ENCODE peak calls at places on chromosomes 16 and 17, in four cellular contexts. U is lower lobe of right lung, I is fibroblast of lung, R is A549. O is an unnamed sample.
A peak's percentile ranks its signal among the peaks of the same experiment; 100 is the strongest.

GRCh38 chr17:12024332-12024731 is 3.7 kb downstream of the MAP2K4 start:
- DNase-seq in U (no peak), I (peak; percentile 18), R (peak; percentile 77), O (no peak)

GRCh38 chr17:73007447-73007846 is 85.0 kb downstream of the SLC39A11 start:
- DNase-seq in U (no peak), I (peak; percentile 67), R (no peak), O (no peak)

GRCh38 chr17:28524476-28525415 is 18.6 kb downstream of the FOXN1 start:
- DNase-seq in U (peak; percentile 84), I (peak; percentile 53), R (peak; percentile 70), O (no peak)

GRCh38 chr17:81984773-81985410 is 7.5 kb downstream of the ASPSCR1 start:
- DNase-seq in U (no peak), I (no peak), R (no peak), O (no peak)

GRCh38 chr16:68229431-68230175 is 6.3 kb downstream of the ESRP2 start:
- DNase-seq in U (no peak), I (peak; percentile 75), R (peak; percentile 55), O (peak; percentile 67)

GRCh38 chr17:49691086-49691676 is 13.3 kb upstream of the SPOP start:
- DNase-seq in U (no peak), I (no peak), R (no peak), O (no peak)

GRCh38 chr16:72989203-72989991 is 58.5 kb downstream of the ZFHX3 start:
- DNase-seq in U (no peak), I (peak; percentile 93), R (no peak), O (no peak)

GRCh38 chr16:86577314-86577971 is 906 bp upstream of the FOXL1 start:
- DNase-seq in U (no peak), I (peak; percentile 93), R (no peak), O (no peak)

GRCh38 chr17:14745541-14745940 is 444.7 kb downstream of the HS3ST3B1 start:
- DNase-seq in U (no peak), I (peak; percentile 27), R (no peak), O (no peak)

GRCh38 chr17:65139045-65139764 is 2.0 kb downstream of the RGS9 start:
- DNase-seq in U (no peak), I (no peak), R (no peak), O (no peak)

GRCh38 chr17:9472541-9472940 is 103.1 kb downstream of the STX8 start:
- DNase-seq in U (no peak), I (peak; percentile 58), R (no peak), O (no peak)

DNA sequence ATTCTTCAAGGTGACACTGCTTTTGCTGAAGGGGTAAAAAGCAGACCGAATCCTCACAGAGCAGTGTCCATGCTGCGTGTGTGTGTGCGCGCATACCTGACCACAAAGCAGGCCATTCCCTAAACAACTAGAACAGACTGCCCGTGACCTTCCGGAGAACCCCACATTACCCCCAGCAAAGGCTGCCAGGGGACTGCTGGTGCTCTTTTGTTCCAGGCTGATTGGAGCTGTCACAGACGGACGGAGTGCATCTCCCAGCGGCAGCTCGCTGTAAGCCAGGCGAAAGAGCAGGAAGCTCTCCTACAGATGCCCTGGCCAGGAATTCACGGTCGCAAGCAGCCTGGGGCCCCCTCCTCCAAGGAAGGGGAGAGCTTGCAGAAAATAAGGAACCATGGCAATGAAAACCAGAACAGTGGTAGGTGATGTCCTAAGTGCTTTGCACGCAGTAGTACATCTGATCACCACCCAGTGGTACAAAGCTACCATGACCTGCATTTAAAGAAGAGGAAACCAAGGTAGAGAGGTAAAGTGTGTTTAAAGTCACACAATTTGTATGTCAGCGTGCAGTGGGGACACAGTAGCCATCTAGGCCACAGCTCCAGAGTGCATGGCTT is 153.4 kb upstream of the DYNLRB2 start:
- DNase-seq in U (no peak), I (no peak), R (no peak), O (no peak)
- TF ChIP-seq CTCF in U (no peak), I (no peak), R (no peak), O (no peak)

DNA sequence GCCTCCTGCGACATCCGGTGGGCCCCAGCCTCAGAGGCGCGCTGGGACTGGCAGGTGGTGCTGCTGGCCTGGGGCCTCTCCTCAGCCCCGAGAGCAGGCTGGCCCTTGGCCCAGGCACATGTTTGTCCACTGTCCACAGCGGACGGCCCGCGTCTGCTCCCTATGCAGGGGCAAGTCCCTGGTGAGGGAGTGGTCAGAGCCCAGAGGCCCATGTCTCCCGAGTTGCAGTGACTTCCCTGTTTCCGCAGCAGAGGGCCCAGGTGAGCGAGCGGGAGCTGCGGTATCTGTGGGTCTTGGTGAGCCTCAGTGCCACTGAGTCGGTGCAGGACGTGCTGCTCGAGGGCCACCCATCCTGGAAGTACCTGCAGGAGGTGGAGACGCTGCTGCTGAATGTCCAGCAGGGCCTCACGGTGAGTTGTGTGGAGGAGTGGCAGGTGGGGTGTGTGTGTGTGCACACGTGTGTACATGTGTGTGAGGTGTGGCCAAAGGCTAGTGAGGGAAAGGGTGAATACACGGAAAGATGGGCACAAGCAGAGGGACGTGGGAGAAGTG is 10.4 kb downstream of the IL34 start:
- DNase-seq in U (peak; percentile 50), I (no peak), R (no peak), O (no peak)
- TF ChIP-seq CTCF in U (no peak), I (no peak), R (no peak), O (no peak)

GRCh38 chr16:81403601-81404391 is 40.8 kb upstream of the CMIP start:
- DNase-seq in U (peak; percentile 93), I (peak; percentile 60), R (peak; percentile 92), O (peak; percentile 88)
- TF ChIP-seq CTCF in U (peak; percentile 98), I (peak; percentile 83), R (peak; percentile 89), O (peak; percentile 91)

DNA sequence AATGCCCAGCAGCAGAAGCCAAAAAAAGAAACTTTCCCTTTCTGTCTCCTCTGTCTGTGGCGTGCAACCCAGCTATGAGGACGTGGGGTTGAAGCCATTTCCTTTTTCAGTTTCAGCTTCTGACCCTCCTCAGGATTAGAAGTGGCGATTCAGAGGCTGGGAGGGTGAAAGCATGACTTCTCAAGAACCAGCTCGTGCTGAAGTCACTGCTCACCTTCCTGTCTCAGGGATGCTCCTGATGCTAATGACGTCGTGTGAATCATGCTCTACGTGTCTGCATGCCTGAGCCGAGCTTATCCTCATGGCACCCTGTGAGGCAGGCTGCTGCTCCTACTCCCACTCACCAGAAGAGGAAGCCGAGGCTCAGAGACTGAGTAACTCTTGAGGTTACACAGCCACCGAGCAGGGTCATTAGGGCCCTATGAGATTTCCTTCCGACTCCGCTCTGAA is 5.7 kb upstream of the LPO start:
- DNase-seq in U (peak; percentile 67), I (peak; percentile 12), R (peak; percentile 44), O (peak; percentile 74)
- TF ChIP-seq CTCF in U (no peak), I (no peak), R (no peak), O (no peak)

DNA sequence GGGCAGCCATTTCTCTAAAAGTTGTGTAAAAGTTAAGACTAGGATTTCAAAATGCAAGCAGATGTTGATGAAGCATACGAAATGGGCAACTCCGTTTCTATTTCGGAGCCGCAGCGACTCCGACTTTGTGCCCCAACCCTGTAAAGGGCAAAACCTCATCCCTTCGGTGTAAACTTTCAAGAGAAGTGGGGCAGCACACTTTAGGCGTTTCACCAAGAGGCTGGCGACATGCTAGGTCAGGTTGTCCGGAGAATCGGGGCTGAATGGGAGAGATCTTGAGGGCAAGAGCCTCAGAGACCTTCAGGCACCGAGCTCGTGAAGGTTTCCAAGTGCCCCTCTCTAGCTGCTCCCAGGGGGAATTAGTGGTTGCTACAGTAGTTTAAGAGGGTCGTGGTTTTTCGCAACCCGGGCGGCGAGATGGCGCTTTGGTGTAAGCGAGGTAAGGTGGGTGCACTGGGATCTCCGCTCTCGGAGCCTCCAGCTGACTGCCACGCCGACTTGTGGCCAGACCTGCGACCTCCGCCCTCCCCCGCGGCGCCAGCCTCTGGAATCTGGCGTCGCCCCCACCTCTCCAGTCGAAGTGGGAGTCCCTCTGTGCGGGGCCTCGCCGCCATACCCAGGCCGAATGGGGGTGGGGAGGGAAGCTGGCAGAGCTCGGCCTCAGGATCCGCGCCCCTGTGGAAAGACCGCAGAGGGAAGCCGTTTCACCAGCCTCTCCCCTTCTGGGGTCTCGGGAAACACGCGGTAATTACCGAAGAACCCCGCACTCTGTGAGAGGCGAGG is 979 bp upstream of the HEXIM2 start:
- DNase-seq in U (peak; percentile 81), I (peak; percentile 69), R (peak; percentile 85), O (no peak)
- TF ChIP-seq CTCF in U (no peak), I (peak; percentile 7), R (peak; percentile 22), O (peak; percentile 4)

GRCh38 chr17:2092253-2092652 is 37.4 kb downstream of the HIC1 start:
- DNase-seq in U (no peak), I (no peak), R (no peak), O (no peak)

GRCh38 chr17:2093349-2093748 is 38.4 kb downstream of the HIC1 start:
- DNase-seq in U (peak; percentile 86), I (no peak), R (no peak), O (no peak)

GRCh38 chr17:2089021-2089422 is 34.1 kb downstream of the HIC1 start:
- DNase-seq in U (no peak), I (peak; percentile 62), R (no peak), O (no peak)

GRCh38 chr17:2090210-2090641 is 35.3 kb downstream of the HIC1 start:
- DNase-seq in U (no peak), I (no peak), R (no peak), O (no peak)

DNA sequence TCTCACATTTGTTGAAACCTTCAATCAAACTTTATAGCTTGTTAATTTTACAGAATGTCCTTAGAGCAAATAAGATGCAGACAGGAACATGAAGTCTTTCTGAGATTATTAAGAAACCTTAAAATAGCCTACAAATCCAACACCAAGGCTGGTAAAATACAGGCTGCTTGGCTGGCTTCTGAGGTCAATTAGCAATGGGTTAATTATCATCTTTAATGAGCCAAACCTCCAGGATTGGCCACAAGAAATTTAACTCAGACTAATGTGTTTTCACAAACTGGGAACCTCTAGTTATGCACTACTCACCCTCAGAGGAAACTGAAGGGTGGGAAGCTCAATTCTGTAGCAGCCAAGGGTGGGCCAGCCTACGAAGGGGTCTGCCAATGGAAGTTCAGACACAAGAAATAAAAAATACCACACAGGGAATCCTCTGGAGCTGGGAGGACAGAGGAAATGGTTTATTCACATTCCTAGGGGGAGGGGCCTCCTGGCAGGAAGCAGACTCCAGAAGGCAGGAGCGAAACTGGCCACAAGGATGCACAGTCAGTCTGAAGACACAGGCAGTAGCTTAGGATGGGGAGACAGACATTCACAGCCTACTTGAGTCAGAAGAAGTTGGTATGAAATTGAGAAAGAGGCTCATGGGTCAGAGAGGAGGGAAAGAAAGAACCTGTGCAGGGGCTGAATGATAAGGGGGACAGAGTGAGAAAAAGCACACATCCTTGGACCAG is 36.1 kb downstream of the HIC1 start:
- DNase-seq in U (no peak), I (peak; percentile 91), R (peak; percentile 51), O (no peak)
- TF ChIP-seq CTCF in U (peak; percentile 27), I (peak; percentile 67), R (no peak), O (no peak)

GRCh38 chr17:42065201-42065600 is 14.8 kb upstream of the C17orf113 start:
- DNase-seq in U (no peak), I (no peak), R (no peak), O (no peak)

GRCh38 chr17:42060231-42060630 is 9.8 kb upstream of the C17orf113 start:
- DNase-seq in U (no peak), I (no peak), R (no peak), O (no peak)

GRCh38 chr17:42061641-42062487 is 11.5 kb upstream of the C17orf113 start:
- DNase-seq in U (no peak), I (no peak), R (no peak), O (no peak)

GRCh38 chr17:42059815-42060214 is 9.4 kb upstream of the C17orf113 start:
- DNase-seq in U (no peak), I (no peak), R (no peak), O (no peak)

DNA sequence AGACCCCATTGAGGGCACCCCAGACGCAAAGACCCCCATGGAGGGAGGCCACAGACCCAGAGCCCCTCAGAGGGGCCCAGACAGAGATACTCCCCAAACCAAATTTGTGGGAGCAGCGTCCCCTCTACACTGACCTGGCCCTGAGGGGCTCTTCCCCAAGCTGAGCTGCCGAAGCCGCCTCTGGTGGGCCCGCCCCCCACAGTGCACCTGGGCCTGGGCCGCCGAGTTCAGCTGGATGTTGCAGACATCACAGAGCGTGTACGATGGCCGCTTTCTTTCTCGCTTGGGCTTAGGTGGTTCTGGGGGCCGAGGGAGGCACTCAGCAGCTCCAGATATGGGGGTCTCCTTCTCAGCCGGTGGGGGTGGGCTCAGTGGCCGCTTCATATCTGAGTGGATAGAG is 12.3 kb upstream of the C17orf113 start:
- DNase-seq in U (no peak), I (no peak), R (no peak), O (no peak)
- TF ChIP-seq CTCF in U (no peak), I (no peak), R (no peak), O (no peak)